ENCODE peak calls at places on chromosome 5, in eight cellular contexts. F, U, A, Y, N, I, B and T are unnamed samples.

GRCh38 chr5:84091400-84091799 is 293.3 kb downstream of the EDIL3 start:
- DNase-seq in F (no peak), U (no peak), A (no peak), Y (no peak), N (no peak), I (no peak), B (no peak), T (no peak)

GRCh38 chr5:93995126-93995621 is 253.8 kb upstream of the POU5F2 start:
- DNase-seq in F (no peak), U (no peak), A (no peak), Y (no peak), N (no peak), I (no peak), B (no peak), T (no peak)

GRCh38 chr5:111432828-111433536 is 79.4 kb downstream of the STARD4 start:
- DNase-seq in F (peak; percentile 46), U (no peak), A (no peak), Y (no peak), N (no peak), I (no peak), B (no peak), T (no peak)

GRCh38 chr5:177094224-177095087 is 7.7 kb downstream of the FGFR4 start:
- DNase-seq in F (no peak), U (no peak), A (no peak), Y (peak; percentile 49), N (no peak), I (no peak), B (no peak), T (no peak)

GRCh38 chr5:67425514-67425913 is 228.9 kb upstream of the CD180 start:
- DNase-seq in F (peak; percentile 62), U (no peak), A (no peak), Y (no peak), N (no peak), I (no peak), B (no peak), T (no peak)

GRCh38 chr5:71955718-71956117 is 151.6 kb upstream of the MAP1B start:
- DNase-seq in F (no peak), U (no peak), A (no peak), Y (no peak), N (no peak), I (no peak), B (peak; percentile 27), T (no peak)

GRCh38 chr5:97528941-97529340 is 345.9 kb upstream of the RIOK2 start:
- DNase-seq in F (peak; percentile 62), U (no peak), A (no peak), Y (no peak), N (no peak), I (no peak), B (no peak), T (no peak)

GRCh38 chr5:181242031-181242451 is 1.7 kb downstream of the RACK1 start:
- DNase-seq in F (no peak), U (no peak), A (no peak), Y (no peak), N (no peak), I (no peak), B (no peak), T (no peak)

GRCh38 chr5:16600397-16600796 is 16.4 kb downstream of the RETREG1 start:
- DNase-seq in F (no peak), U (no peak), A (no peak), Y (no peak), N (no peak), I (no peak), B (peak; percentile 79), T (no peak)

GRCh38 chr5:161676109-161676508 is 9.4 kb upstream of the GABRA6 start:
- DNase-seq in F (no peak), U (no peak), A (no peak), Y (peak; percentile 12), N (no peak), I (peak; percentile 15), B (no peak), T (no peak)

GRCh38 chr5:18553269-18553668 is 919.0 kb downstream of the TAF11L14 start:
- DNase-seq in F (peak; percentile 78), U (no peak), A (no peak), Y (no peak), N (no peak), I (no peak), B (no peak), T (no peak)

GRCh38 chr5:43679214-43679613 is 76.2 kb downstream of the NNT start:
- DNase-seq in F (no peak), U (no peak), A (no peak), Y (no peak), N (no peak), I (no peak), B (no peak), T (no peak)

GRCh38 chr5:172895549-172895948 is 61.5 kb downstream of the ERGIC1 start:
- DNase-seq in F (no peak), U (no peak), A (no peak), Y (no peak), N (no peak), I (no peak), B (no peak), T (no peak)

GRCh38 chr5:91311697-91312501 is 71.2 kb downstream of the ARRDC3 start:
- DNase-seq in F (peak; percentile 100), U (peak; percentile 81), A (no peak), Y (peak; percentile 89), N (peak; percentile 48), I (peak; percentile 23), B (no peak), T (no peak)